ENCODE peak calls at places on chromosomes 13 and 19, in eight cellular contexts. E is Peyer's patch; M is CD4-positive, alpha-beta T cell; S is suprapubic skin; Y is cardiac muscle cell; P is AG09319; A is fibroblast of pulmonary artery; U is heart right ventricle. F is an unnamed sample.

GRCh38 chr19:42794751-42795150 is 29.3 kb upstream of the PSG8 start:
- DNase-seq in P (no peak), U (no peak), S (no peak), E (no peak), M (no peak), A (no peak), Y (no peak), F (no peak)

GRCh38 chr13:112042496-112042895 is 24.5 kb upstream of the SOX1 start:
- DNase-seq in Y (no peak), M (no peak), A (no peak), S (no peak), P (no peak), E (no peak), U (no peak), F (no peak)

GRCh38 chr13:43965446-43965845 is 85.7 kb downstream of the LACC1 start:
- DNase-seq in U (no peak), A (no peak), E (no peak), M (no peak), P (no peak), Y (no peak), S (no peak), F (no peak)

GRCh38 chr19:2476451-2477140 is 669 bp downstream of the GADD45B start:
- DNase-seq in A (peak), E (peak), P (no peak), S (no peak), Y (peak), U (peak), M (peak), F (peak)

GRCh38 chr19:43700368-43701015 is 15.4 kb upstream of the IRGC start:
- DNase-seq in P (peak), S (peak), Y (no peak), E (no peak), U (peak), A (peak), M (no peak), F (peak)

GRCh38 chr19:31348416-31349159 is 648 bp downstream of the TSHZ3 start:
- DNase-seq in Y (peak), S (peak), P (no peak), E (no peak), U (peak), M (no peak), A (peak), F (no peak)

GRCh38 chr13:28819748-28820098 is 416 bp upstream of the MTUS2 start:
- DNase-seq in A (peak), Y (peak), E (no peak), M (peak), S (no peak), U (peak), P (no peak), F (peak)

GRCh38 chr13:44013666-44014291 is 134.1 kb downstream of the LACC1 start:
- DNase-seq in U (no peak), M (no peak), Y (no peak), A (peak), E (no peak), S (no peak), P (peak), F (no peak)

GRCh38 chr19:34393629-34394028 is 10.6 kb upstream of the PDCD2L start:
- DNase-seq in S (no peak), U (no peak), M (no peak), E (no peak), Y (no peak), A (no peak), P (no peak), F (no peak)
- TF ChIP-seq CTCF in S (no peak), U (no peak), M (no peak), E (no peak), Y (no peak), A (no peak), P (no peak), F (no peak)

GRCh38 chr13:67833564-67833963 is 603.4 kb upstream of the PCDH9 start:
- DNase-seq in M (no peak), A (no peak), U (no peak), P (no peak), Y (no peak), S (no peak), E (no peak), F (no peak)
- TF ChIP-seq CTCF in M (no peak), A (no peak), U (no peak), P (no peak), Y (no peak), S (no peak), E (no peak), F (no peak)

DNA sequence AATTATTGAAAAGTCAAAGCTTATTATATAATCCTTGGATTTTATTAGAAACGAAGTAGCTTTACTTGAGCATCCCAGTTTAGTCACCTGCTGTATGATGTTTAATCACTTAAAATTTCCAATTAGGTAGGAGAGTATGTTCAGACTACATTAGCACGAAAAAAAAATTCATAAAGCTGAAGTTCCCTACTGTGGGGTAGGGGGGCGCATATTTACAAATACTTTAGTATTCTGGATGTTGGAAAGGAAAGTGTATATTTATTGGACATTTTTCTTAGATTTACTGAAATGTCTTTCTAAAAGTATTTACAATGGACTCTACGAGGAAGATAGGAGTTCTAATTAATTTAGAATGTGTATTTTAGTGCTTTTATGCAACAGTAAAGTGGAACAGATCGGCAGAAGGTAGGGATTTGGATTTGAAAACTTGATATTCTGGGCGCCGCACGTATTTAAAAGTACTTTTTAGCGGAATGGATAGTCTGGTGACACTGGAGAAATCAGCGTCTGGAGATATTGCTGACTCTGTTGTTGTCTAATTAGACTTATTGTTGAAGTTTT is 1.9 kb downstream of the CDK8 start:
- DNase-seq in Y (peak), M (no peak), A (peak), E (no peak), S (no peak), U (no peak), P (no peak), F (no peak)
- TF ChIP-seq CTCF in Y (peak), M (no peak), A (peak), E (no peak), S (no peak), U (peak), P (peak), F (no peak)

GRCh38 chr13:61777281-61777680 is 361.6 kb upstream of the PCDH20 start:
- DNase-seq in Y (no peak), E (no peak), A (peak), S (no peak), P (no peak), U (no peak), M (no peak), F (no peak)
- TF ChIP-seq CTCF in Y (no peak), E (no peak), A (no peak), S (no peak), P (no peak), U (no peak), M (no peak), F (no peak)

GRCh38 chr13:95516021-95516420 is 36.5 kb upstream of the CLDN10 start:
- DNase-seq in M (no peak), P (no peak), A (no peak), Y (no peak), U (no peak), S (no peak), E (no peak), F (no peak)

GRCh38 chr13:95510950-95511349 is 41.6 kb upstream of the CLDN10 start:
- DNase-seq in E (no peak), U (no peak), A (no peak), M (no peak), Y (no peak), P (no peak), S (no peak), F (no peak)

GRCh38 chr13:95512957-95513356 is 39.6 kb upstream of the CLDN10 start:
- DNase-seq in A (no peak), S (no peak), P (no peak), E (no peak), Y (no peak), U (no peak), M (no peak), F (no peak)

GRCh38 chr13:95512424-95512823 is 40.1 kb upstream of the CLDN10 start:
- DNase-seq in M (no peak), Y (no peak), A (no peak), S (no peak), E (no peak), U (no peak), P (no peak), F (no peak)

DNA sequence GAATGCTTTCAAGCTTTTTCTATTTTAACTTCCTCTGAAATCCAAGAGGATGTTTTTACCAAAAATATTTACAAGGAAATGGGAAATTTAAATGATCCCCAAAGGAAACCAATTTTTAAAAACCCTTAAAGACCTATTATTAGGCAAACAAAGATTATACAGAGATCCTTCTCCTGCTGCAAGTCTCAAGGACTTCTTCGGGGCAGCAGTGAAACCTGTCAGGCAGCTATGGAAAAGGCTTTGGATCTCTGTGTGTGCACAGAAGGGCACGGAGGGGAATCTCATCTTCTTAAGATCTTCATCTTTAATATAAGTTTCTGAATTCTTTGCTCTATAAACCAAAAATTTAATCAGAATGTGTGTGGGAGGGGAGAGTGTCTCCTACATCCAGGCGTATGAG is 36.0 kb upstream of the CLDN10 start:
- DNase-seq in M (no peak), E (no peak), A (no peak), S (no peak), U (no peak), Y (no peak), P (no peak), F (no peak)
- TF ChIP-seq CTCF in M (no peak), E (no peak), A (no peak), S (no peak), U (no peak), Y (no peak), P (no peak), F (no peak)

DNA sequence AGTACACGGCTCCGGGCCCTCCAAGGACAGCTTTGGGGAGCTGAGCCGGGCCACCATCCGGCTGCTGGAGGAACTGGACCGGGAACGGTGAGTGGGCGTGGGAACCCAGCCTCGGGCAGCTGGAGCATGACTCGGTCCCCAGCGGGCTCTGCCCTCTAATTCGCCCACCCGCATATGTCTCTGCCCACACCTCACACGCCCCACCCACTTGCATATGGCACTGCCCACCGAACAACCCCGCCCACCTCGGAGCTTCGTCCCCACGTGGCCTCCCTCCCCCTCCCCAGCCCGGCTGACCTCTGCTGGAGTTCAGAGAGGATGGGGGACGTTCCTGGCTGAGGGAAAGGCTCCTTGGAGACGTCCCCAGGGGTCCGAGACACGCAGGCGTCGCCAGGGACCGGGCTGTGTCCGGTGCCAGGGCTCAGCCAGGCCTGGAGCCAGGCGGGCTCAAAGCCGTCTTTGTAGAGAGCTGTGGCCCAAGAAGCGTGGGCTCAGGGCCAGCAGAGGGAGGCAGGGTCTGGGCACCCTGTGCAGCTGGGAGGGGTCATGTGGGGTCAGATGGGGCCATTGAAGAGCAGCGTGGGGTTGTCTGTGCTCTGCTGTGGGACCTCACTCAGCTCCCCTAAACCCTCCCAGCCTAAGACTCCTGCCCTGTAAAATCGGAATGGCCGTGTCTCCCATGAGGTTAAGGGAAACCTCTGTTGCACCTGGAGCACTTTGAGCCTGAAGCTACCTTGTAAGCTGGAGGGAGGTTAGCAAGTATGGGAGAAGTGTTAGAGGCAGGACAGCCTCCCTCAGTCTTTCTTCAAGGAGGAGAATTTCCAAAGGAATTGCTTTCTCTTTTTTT is 3.8 kb downstream of the APC2 start:
- DNase-seq in Y (peak), E (no peak), U (no peak), A (no peak), P (no peak), M (no peak), S (no peak), F (no peak)
- TF ChIP-seq CTCF in Y (no peak), E (no peak), U (no peak), A (no peak), P (no peak), M (no peak), S (no peak), F (no peak)

GRCh38 chr19:47794526-47794925 is 9.8 kb downstream of the TPRX1 start:
- DNase-seq in A (no peak), Y (no peak), E (no peak), M (no peak), S (no peak), U (no peak), P (no peak), F (no peak)

GRCh38 chr19:47792616-47793015 is 11.7 kb downstream of the TPRX1 start:
- DNase-seq in Y (no peak), S (no peak), A (no peak), M (no peak), U (no peak), P (no peak), E (no peak), F (no peak)

GRCh38 chr19:47786566-47786965 is 8.1 kb downstream of the SELENOW start:
- DNase-seq in M (no peak), P (no peak), A (no peak), Y (no peak), E (no peak), U (no peak), S (no peak), F (no peak)

GRCh38 chr19:47790398-47790814 is 11.9 kb downstream of the SELENOW start:
- DNase-seq in P (peak), E (peak), S (peak), A (peak), M (peak), U (peak), Y (peak), F (peak)
- TF ChIP-seq CTCF in P (peak), E (peak), S (peak), A (peak), M (peak), U (peak), Y (peak), F (peak)

GRCh38 chr19:40528533-40529092 is 48.1 kb upstream of the SHKBP1 start:
- DNase-seq in Y (no peak), A (no peak), U (no peak), P (no peak), M (no peak), S (no peak), E (no peak), F (no peak)
- TF ChIP-seq CTCF in Y (no peak), A (no peak), U (no peak), P (no peak), M (no peak), S (no peak), E (no peak), F (no peak)

GRCh38 chr13:102658678-102659077 is 36.2 kb downstream of the METTL21C start:
- DNase-seq in M (no peak), E (no peak), A (no peak), P (no peak), S (no peak), Y (no peak), U (no peak), F (no peak)

GRCh38 chr13:102659168-102659713 is 35.6 kb downstream of the METTL21C start:
- DNase-seq in S (no peak), U (no peak), E (no peak), M (no peak), Y (no peak), A (no peak), P (no peak), F (no peak)

GRCh38 chr13:102651892-102652291 is 43.0 kb downstream of the METTL21C start:
- DNase-seq in U (no peak), M (no peak), E (no peak), P (no peak), A (peak), S (no peak), Y (no peak), F (no peak)

GRCh38 chr13:102654786-102655185 is 40.1 kb downstream of the METTL21C start:
- DNase-seq in E (no peak), M (no peak), A (no peak), U (no peak), Y (no peak), S (no peak), P (no peak), F (no peak)

DNA sequence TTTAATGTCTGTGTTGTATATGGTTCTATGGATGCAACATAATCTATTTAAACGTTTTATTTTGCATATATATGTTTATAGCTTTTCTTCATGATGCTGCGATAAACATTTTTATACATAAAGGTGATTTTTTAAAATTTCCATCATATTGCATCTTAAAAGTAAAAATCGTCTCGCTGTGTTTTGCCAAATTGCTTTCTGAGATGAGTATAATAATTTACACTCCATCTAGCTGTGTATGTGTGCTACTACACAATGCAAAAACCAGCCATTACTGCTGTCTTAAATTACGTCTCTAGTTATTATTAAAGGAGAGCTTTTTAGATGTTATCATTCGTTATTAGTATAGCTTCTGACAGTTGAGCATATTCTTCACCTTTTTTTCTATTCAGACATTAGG is 37.2 kb downstream of the METTL21C start:
- DNase-seq in E (no peak), A (no peak), U (no peak), P (no peak), S (no peak), M (no peak), Y (no peak), F (no peak)
- TF ChIP-seq CTCF in E (no peak), A (peak), U (peak), P (peak), S (no peak), M (peak), Y (peak), F (no peak)

DNA sequence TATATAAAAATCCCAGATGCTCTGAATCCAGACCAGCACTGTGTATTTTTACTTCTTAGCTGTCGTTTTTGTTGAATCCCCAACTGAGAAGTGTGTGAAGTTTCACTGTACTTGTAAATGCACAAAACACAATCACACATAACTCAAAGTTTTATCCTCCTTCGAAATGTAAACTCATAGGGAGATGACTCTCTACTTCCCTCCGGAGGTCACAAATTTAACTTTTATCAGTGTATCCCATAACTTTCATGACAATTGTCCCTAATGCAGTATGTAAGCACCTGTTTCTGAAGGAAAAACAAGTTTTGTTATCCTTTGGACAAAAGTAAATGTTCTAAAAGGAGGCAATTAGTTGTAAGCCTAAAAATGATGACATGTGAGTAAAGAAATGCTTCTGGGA is 665.0 kb upstream of the SLITRK6 start:
- DNase-seq in U (no peak), S (no peak), Y (no peak), P (no peak), E (no peak), M (no peak), A (peak), F (no peak)
- TF ChIP-seq CTCF in U (peak), S (no peak), Y (no peak), P (no peak), E (no peak), M (no peak), A (no peak), F (no peak)

F was measured in activated B cell treated with CpG ODN at 0.5 μM for 24 hours.